ENCODE peak calls at places on chromosomes 11 and 22, in ten cellular contexts. H is breast epithelium, B is sigmoid colon, L is HCT116, I is vagina, K is GM23338, A is heart right ventricle, E is stomach, R is kidney, F is endothelial cell of umbilical vein. O is an unnamed sample. For H3K4me1, the result is how much of the 10 kb centered on the place peaks cover.

GRCh38 chr11:16382177-16382576 is 25.8 kb upstream of the SOX6 start:
- DNase-seq in H (no peak), B (no peak), L (no peak), I (no peak), K (no peak), A (no peak), E (no peak), R (no peak), F (no peak), O (no peak)

GRCh38 chr11:66225054-66225453 is 43.4 kb upstream of the RAB1B start:
- DNase-seq in H (no peak), B (no peak), L (no peak), I (no peak), K (no peak), A (no peak), E (no peak), R (peak), F (no peak), O (no peak)

GRCh38 chr11:73995247-73995646 is 12.6 kb upstream of the UCP2 start:
- DNase-seq in H (no peak), B (no peak), L (no peak), I (no peak), K (no peak), A (no peak), E (no peak), R (no peak), F (peak), O (no peak)

GRCh38 chr11:48006301-48006992 is 26.1 kb downstream of the PTPRJ start:
- DNase-seq in H (no peak), B (no peak), L (no peak), I (no peak), K (no peak), A (no peak), E (no peak), R (no peak), F (peak), O (peak)

GRCh38 chr11:67997460-67997921 is 6.4 kb downstream of the UNC93B1 start:
- DNase-seq in H (no peak), B (no peak), L (no peak), I (no peak), K (peak), A (no peak), E (no peak), R (no peak), F (no peak), O (no peak)

GRCh38 chr11:80702264-80702663 is 1261.4 kb upstream of the TENM4 start:
- DNase-seq in H (no peak), B (no peak), L (no peak), I (no peak), K (no peak), A (no peak), E (no peak), R (no peak), F (no peak), O (no peak)

GRCh38 chr11:116261616-116262015 is 511.2 kb downstream of the BUD13 start:
- DNase-seq in H (no peak), B (no peak), L (no peak), I (no peak), K (no peak), A (peak), E (no peak), R (no peak), F (no peak), O (no peak)

GRCh38 chr11:120710354-120711187 is 199.0 kb downstream of the GRIK4 start:
- DNase-seq in H (peak), B (peak), L (peak), I (peak), K (peak), A (peak), E (no peak), R (peak), F (no peak), O (no peak)

GRCh38 chr11:101555366-101555765 is 28.4 kb downstream of the TRPC6 start:
- DNase-seq in H (no peak), B (no peak), L (no peak), I (no peak), K (no peak), A (no peak), E (no peak), R (no peak), F (peak), O (no peak)

GRCh38 chr11:96204721-96205459 is 138.1 kb downstream of the MAML2 start:
- DNase-seq in H (no peak), B (no peak), L (no peak), I (no peak), K (no peak), A (no peak), E (no peak), R (no peak), F (no peak), O (no peak)

GRCh38 chr22:44597616-44598015 is 99.6 kb upstream of the RTL6 start:
- DNase-seq in H (no peak), B (no peak), L (no peak), I (no peak), K (peak), A (no peak), E (no peak), R (no peak), F (no peak), O (no peak)

GRCh38 chr11:70423523-70424505 is 25.5 kb downstream of the CTTN start:
- DNase-seq in H (no peak), B (no peak), L (no peak), I (no peak), K (peak), A (no peak), E (no peak), R (peak), F (no peak), O (no peak)

GRCh38 chr22:49534386-49534785 is 293.3 kb downstream of the BRD1 start:
- DNase-seq in H (no peak), B (no peak), L (no peak), I (no peak), K (no peak), A (no peak), E (no peak), R (peak), F (no peak), O (peak)
- H3K27ac ChIP-seq in H (no peak), B (no peak), L (no peak), I (no peak), K (no peak), A (no peak), E (no peak), R (no peak), F (no peak), O (no peak)

GRCh38 chr22:42939451-42939881 is 75.5 kb downstream of the PACSIN2 start:
- DNase-seq in H (no peak), B (no peak), L (no peak), I (no peak), K (peak), A (no peak), E (no peak), R (no peak), F (peak), O (no peak)
- H3K4me1 ChIP-seq in H (under half), B (half or more), L (half or more), I (half or more), K (under half), A (half or more), E (half or more), R (under half), F (under half), O (half or more)

GRCh38 chr11:94525933-94526332 is 13.7 kb downstream of the C11orf97 start:
- DNase-seq in H (peak), B (peak), L (no peak), I (no peak), K (peak), A (peak), E (peak), R (peak), F (peak), O (peak)

GRCh38 chr11:94524293-94524692 is 12.0 kb downstream of the C11orf97 start:
- DNase-seq in H (no peak), B (no peak), L (no peak), I (no peak), K (no peak), A (no peak), E (no peak), R (no peak), F (no peak), O (no peak)

GRCh38 chr11:94519478-94520084 is 7.3 kb downstream of the C11orf97 start:
- DNase-seq in H (no peak), B (no peak), L (peak), I (no peak), K (peak), A (no peak), E (no peak), R (no peak), F (peak), O (no peak)

GRCh38 chr11:94518300-94518699 is 6.0 kb downstream of the C11orf97 start:
- DNase-seq in H (no peak), B (no peak), L (no peak), I (no peak), K (no peak), A (no peak), E (no peak), R (no peak), F (no peak), O (no peak)

DNA sequence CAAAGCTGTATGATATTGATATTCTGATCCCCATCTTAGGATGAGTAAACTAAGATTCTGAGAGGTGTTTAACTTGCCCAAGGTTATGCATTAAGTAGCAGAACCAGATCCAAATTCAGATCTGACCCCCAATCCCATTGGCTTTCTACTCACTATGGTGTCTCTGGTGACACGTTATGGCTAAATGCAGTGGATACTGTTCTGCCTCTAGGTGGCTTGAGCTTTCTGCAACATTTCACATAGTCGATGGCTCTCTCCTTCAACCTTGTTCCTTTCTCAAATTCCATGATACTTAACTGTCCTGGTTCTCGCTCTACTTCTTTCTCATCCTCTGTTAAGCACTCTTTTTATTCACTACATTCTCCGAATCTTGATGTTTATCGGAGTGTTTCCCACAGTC is 9.4 kb downstream of the C11orf97 start:
- DNase-seq in H (no peak), B (no peak), L (no peak), I (no peak), K (peak), A (no peak), E (no peak), R (no peak), F (no peak), O (no peak)
- TF ChIP-seq CTCF in H (no peak), B (no peak), L (peak), I (no peak), K (peak), A (peak), E (no peak), R (peak), F (peak), O (peak)

GRCh38 chr22:17788528-17789378 is 14.5 kb upstream of the BID start:
- DNase-seq in H (no peak), B (no peak), L (no peak), I (no peak), K (peak), A (no peak), E (no peak), R (no peak), F (no peak), O (no peak)
- H3K27ac ChIP-seq in H (no peak), B (no peak), L (no peak), I (no peak), K (no peak), A (no peak), E (no peak), R (no peak), F (no peak), O (no peak)

GRCh38 chr11:128505449-128506058 is 81.8 kb downstream of the ETS1 start:
- DNase-seq in H (no peak), B (no peak), L (no peak), I (no peak), K (no peak), A (no peak), E (no peak), R (no peak), F (no peak), O (no peak)
- H3K4me1 ChIP-seq in H (under half), B (half or more), L (half or more), I (half or more), K (under half), A (half or more), E (half or more), R (under half), F (half or more), O (half or more)